ENCODE peak calls at places on chromosomes 4 and X, in ten cellular contexts. U, Z, K, W, Q, V, S, B, O and X are unnamed samples.

GRCh38 chr4:7286170-7286569 is 93.8 kb downstream of the SORCS2 start:
- DNase-seq in U (no peak), Z (no peak), K (no peak), W (no peak), Q (no peak), V (no peak), S (no peak), B (no peak), O (no peak), X (no peak)

GRCh38 chrX:31266172-31267076 is 194.6 kb upstream of the FTHL17 start:
- DNase-seq in U (peak), Z (peak), K (peak), W (no peak), Q (peak), V (peak), S (peak), B (peak), O (peak), X (peak)

GRCh38 chrX:110286126-110286525 is 31.8 kb downstream of the AMMECR1 start:
- DNase-seq in U (no peak), Z (peak), K (no peak), W (no peak), Q (peak), V (no peak), S (no peak), B (no peak), O (no peak), X (no peak)

GRCh38 chr4:39305902-39306677 is 60.1 kb downstream of the RFC1 start:
- DNase-seq in U (no peak), Z (no peak), K (no peak), W (no peak), Q (no peak), V (no peak), S (no peak), B (no peak), O (no peak), X (no peak)

GRCh38 chrX:15564981-15565579 is 35.7 kb downstream of the ACE2 start:
- DNase-seq in U (no peak), Z (peak), K (peak), W (no peak), Q (peak), V (peak), S (peak), B (peak), O (peak), X (no peak)

GRCh38 chr4:51885371-51885770 is 42.4 kb downstream of the DCUN1D4 start:
- DNase-seq in U (no peak), Z (no peak), K (no peak), W (no peak), Q (no peak), V (peak), S (no peak), B (no peak), O (no peak), X (no peak)

GRCh38 chrX:8692886-8693285 is 39.1 kb downstream of the ANOS1 start:
- DNase-seq in U (no peak), Z (no peak), K (no peak), W (no peak), Q (no peak), V (no peak), S (no peak), B (no peak), O (no peak), X (no peak)

GRCh38 chrX:108304210-108304609 is 134.0 kb downstream of the COL4A6 start:
- DNase-seq in U (no peak), Z (no peak), K (no peak), W (no peak), Q (no peak), V (peak), S (no peak), B (no peak), O (no peak), X (no peak)

GRCh38 chr4:54093609-54094240 is 6.2 kb upstream of the GSX2 start:
- DNase-seq in U (no peak), Z (no peak), K (no peak), W (no peak), Q (no peak), V (no peak), S (no peak), B (no peak), O (no peak), X (no peak)

GRCh38 chrX:110563276-110563675 is 204.6 kb downstream of the RTL9 start:
- DNase-seq in U (no peak), Z (no peak), K (no peak), W (no peak), Q (no peak), V (no peak), S (no peak), B (no peak), O (no peak), X (no peak)

GRCh38 chr4:182212211-182212761 is 30.9 kb upstream of the TENM3 start:
- DNase-seq in U (no peak), Z (no peak), K (peak), W (no peak), Q (no peak), V (no peak), S (no peak), B (peak), O (no peak), X (no peak)

DNA sequence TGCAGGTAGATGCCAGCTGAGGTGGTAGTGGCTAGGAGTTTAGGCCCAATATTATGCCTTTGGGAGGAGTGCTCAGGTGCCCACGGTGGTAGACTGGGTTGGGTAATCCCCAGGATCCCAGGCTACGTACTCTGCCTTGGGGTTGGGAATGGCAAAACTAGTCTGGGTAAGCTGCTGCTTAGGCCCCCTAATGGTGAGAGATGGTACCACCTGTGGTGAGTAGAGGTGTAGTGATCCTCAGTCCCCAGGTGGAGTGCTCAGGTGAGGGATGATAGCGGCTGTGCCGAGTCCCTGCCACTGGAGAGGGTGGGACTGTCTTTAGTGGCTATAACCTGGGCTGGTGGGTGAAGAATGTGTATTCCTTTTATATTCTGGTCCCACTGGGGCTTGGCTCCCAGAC is 75.2 kb downstream of the IL1RAPL2 start:
- DNase-seq in U (no peak), Z (no peak), K (no peak), W (no peak), Q (no peak), V (no peak), S (no peak), B (no peak), O (no peak), X (no peak)
- TF ChIP-seq CTCF in U (no peak), Z (no peak), K (no peak), W (no peak), Q (no peak), V (no peak), S (no peak), B (no peak), O (no peak), X (peak)

GRCh38 chrX:101462892-101463291 is 22.4 kb upstream of the ARMCX4 start:
- DNase-seq in U (no peak), Z (no peak), K (no peak), W (no peak), Q (no peak), V (no peak), S (peak), B (no peak), O (no peak), X (no peak)
- TF ChIP-seq CTCF in U (peak), Z (peak), K (no peak), W (no peak), Q (no peak), V (no peak), S (peak), B (no peak), O (no peak), X (peak)

GRCh38 chr4:16443504-16444088 is 217.3 kb upstream of the TAPT1 start:
- DNase-seq in U (no peak), Z (no peak), K (no peak), W (no peak), Q (no peak), V (peak), S (peak), B (no peak), O (no peak), X (no peak)

GRCh38 chr4:16439003-16439402 is 212.7 kb upstream of the TAPT1 start:
- DNase-seq in U (no peak), Z (no peak), K (no peak), W (no peak), Q (no peak), V (no peak), S (no peak), B (no peak), O (no peak), X (no peak)

GRCh38 chr4:16437836-16438235 is 211.6 kb upstream of the TAPT1 start:
- DNase-seq in U (no peak), Z (no peak), K (no peak), W (no peak), Q (no peak), V (no peak), S (no peak), B (no peak), O (no peak), X (no peak)

GRCh38 chr4:16439771-16440170 is 213.5 kb upstream of the TAPT1 start:
- DNase-seq in U (no peak), Z (no peak), K (no peak), W (no peak), Q (no peak), V (no peak), S (no peak), B (no peak), O (no peak), X (no peak)

GRCh38 chr4:16442296-16442695 is 216.0 kb upstream of the TAPT1 start:
- DNase-seq in U (no peak), Z (no peak), K (no peak), W (no peak), Q (no peak), V (no peak), S (no peak), B (no peak), O (no peak), X (no peak)
- TF ChIP-seq CTCF in U (no peak), Z (no peak), K (no peak), W (no peak), Q (no peak), V (no peak), S (no peak), B (no peak), O (no peak), X (no peak)

DNA sequence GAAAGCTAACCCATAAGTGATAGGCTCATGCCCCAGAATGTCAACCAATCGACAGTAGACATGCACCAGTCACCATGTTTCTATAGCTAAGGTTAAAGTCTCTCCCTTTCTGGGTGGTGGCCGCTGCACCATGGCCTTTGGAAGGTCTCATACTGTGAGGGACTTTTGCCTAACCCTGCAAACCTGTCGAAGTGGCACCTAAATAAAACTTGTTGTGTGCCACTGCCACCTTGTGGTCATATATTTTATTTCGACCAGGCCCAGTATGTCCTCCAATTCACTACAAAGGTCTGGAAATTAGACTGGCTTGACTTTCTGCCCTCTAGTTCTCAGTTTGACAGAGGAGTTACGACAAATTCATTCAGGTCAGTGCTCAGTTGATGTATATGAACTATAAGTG is 163.1 kb downstream of the SMARCA1 start:
- DNase-seq in U (no peak), Z (peak), K (no peak), W (peak), Q (peak), V (peak), S (peak), B (peak), O (no peak), X (no peak)
- TF ChIP-seq CTCF in U (peak), Z (peak), K (peak), W (peak), Q (no peak), V (peak), S (peak), B (peak), O (peak), X (peak)

GRCh38 chr4:11424000-11424399 is 4.7 kb downstream of the HS3ST1 start:
- DNase-seq in U (no peak), Z (no peak), K (no peak), W (no peak), Q (no peak), V (peak), S (peak), B (no peak), O (no peak), X (no peak)

GRCh38 chr4:11426716-11427115 is 2.0 kb downstream of the HS3ST1 start:
- DNase-seq in U (no peak), Z (no peak), K (no peak), W (no peak), Q (no peak), V (no peak), S (no peak), B (no peak), O (no peak), X (no peak)

GRCh38 chr4:11423465-11423864 is 5.2 kb downstream of the HS3ST1 start:
- DNase-seq in U (no peak), Z (no peak), K (no peak), W (no peak), Q (no peak), V (no peak), S (no peak), B (no peak), O (no peak), X (no peak)

GRCh38 chr4:11426003-11426402 is 2.7 kb downstream of the HS3ST1 start:
- DNase-seq in U (no peak), Z (no peak), K (no peak), W (no peak), Q (no peak), V (no peak), S (no peak), B (no peak), O (no peak), X (no peak)

GRCh38 chr4:11424896-11425295 is 3.8 kb downstream of the HS3ST1 start:
- DNase-seq in U (no peak), Z (no peak), K (no peak), W (no peak), Q (no peak), V (no peak), S (no peak), B (no peak), O (no peak), X (no peak)
- TF ChIP-seq CTCF in U (no peak), Z (no peak), K (no peak), W (no peak), Q (no peak), V (no peak), S (no peak), B (no peak), O (no peak), X (no peak)

GRCh38 chr4:128385199-128385598 is 97.6 kb upstream of the PGRMC2 start:
- DNase-seq in U (no peak), Z (no peak), K (no peak), W (no peak), Q (no peak), V (no peak), S (no peak), B (no peak), O (no peak), X (no peak)

GRCh38 chr4:128385683-128386304 is 98.2 kb upstream of the PGRMC2 start:
- DNase-seq in U (no peak), Z (no peak), K (no peak), W (no peak), Q (peak), V (peak), S (no peak), B (no peak), O (no peak), X (no peak)

GRCh38 chr4:128387600-128388351 is 100.2 kb upstream of the PGRMC2 start:
- DNase-seq in U (no peak), Z (peak), K (no peak), W (no peak), Q (no peak), V (no peak), S (no peak), B (no peak), O (no peak), X (no peak)

GRCh38 chr4:128388352-128388630 is 100.7 kb upstream of the PGRMC2 start:
- DNase-seq in U (no peak), Z (no peak), K (no peak), W (no peak), Q (peak), V (no peak), S (no peak), B (no peak), O (no peak), X (no peak)

GRCh38 chr4:128386761-128387599 is 99.4 kb upstream of the PGRMC2 start:
- DNase-seq in U (peak), Z (peak), K (peak), W (no peak), Q (peak), V (no peak), S (no peak), B (no peak), O (peak), X (no peak)
- TF ChIP-seq CTCF in U (no peak), Z (no peak), K (no peak), W (no peak), Q (no peak), V (no peak), S (no peak), B (no peak), O (no peak), X (no peak)

DNA sequence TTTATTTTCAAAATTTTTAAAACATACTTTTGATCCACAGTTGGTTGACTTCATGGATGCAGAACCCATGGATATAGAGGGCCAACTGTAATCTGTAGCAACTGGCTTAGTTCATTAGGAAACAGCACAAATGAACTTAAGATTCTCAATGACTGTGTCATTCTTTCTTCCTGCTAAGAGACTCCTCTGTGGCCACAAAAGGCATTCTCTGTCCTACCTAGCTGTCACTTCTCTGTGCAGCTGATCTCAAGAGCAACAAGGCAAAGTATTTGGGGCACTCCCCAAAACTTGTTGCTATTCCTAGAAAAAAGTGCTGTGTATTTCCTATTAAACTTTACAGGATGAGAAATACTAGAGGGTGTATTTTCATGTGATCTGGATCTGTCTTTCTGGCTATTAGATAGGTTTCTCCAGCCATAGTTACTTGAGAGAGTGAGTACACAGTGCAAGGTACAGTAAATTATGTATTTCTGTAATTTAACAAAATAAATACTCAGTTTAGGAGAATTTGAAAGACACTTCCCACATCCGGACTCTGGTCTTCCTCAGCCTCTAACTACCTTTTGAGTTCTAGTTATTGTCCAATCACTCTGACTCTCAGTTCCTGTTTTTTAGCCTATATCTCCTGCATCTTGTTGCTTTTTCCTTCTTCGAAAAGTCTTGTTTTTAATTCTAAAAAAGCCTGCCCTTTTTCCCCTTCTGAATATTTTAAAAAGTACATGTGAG is 21.8 kb downstream of the TLR2 start:
- DNase-seq in U (no peak), Z (no peak), K (no peak), W (no peak), Q (no peak), V (no peak), S (peak), B (no peak), O (no peak), X (no peak)
- TF ChIP-seq CTCF in U (no peak), Z (no peak), K (no peak), W (no peak), Q (no peak), V (no peak), S (no peak), B (no peak), O (no peak), X (no peak)

GRCh38 chrX:34893741-34894140 is 48.9 kb upstream of the FAM47B start:
- DNase-seq in U (no peak), Z (no peak), K (no peak), W (no peak), Q (no peak), V (no peak), S (peak), B (no peak), O (no peak), X (no peak)
- TF ChIP-seq CTCF in U (peak), Z (peak), K (no peak), W (no peak), Q (no peak), V (no peak), S (peak), B (no peak), O (peak), X (peak)

GRCh38 chrX:52995974-52996304 is 37.6 kb upstream of the FAM156A start:
- DNase-seq in U (no peak), Z (no peak), K (no peak), W (no peak), Q (no peak), V (no peak), S (no peak), B (no peak), O (no peak), X (peak)
- TF ChIP-seq CTCF in U (no peak), Z (no peak), K (no peak), W (peak), Q (no peak), V (no peak), S (no peak), B (no peak), O (no peak), X (no peak)

GRCh38 chr4:8340721-8341680 is 71.4 kb downstream of the HTRA3 start:
- DNase-seq in U (no peak), Z (no peak), K (no peak), W (no peak), Q (peak), V (no peak), S (no peak), B (no peak), O (peak), X (peak)

GRCh38 chr4:8341691-8342090 is 72.1 kb downstream of the HTRA3 start:
- DNase-seq in U (no peak), Z (no peak), K (no peak), W (no peak), Q (no peak), V (no peak), S (no peak), B (no peak), O (no peak), X (peak)

GRCh38 chr4:8343967-8344331 is 74.4 kb downstream of the HTRA3 start:
- DNase-seq in U (no peak), Z (no peak), K (no peak), W (no peak), Q (no peak), V (no peak), S (no peak), B (no peak), O (no peak), X (no peak)

GRCh38 chr4:8343051-8343966 is 73.8 kb downstream of the HTRA3 start:
- DNase-seq in U (no peak), Z (no peak), K (no peak), W (no peak), Q (no peak), V (no peak), S (no peak), B (no peak), O (no peak), X (peak)

DNA sequence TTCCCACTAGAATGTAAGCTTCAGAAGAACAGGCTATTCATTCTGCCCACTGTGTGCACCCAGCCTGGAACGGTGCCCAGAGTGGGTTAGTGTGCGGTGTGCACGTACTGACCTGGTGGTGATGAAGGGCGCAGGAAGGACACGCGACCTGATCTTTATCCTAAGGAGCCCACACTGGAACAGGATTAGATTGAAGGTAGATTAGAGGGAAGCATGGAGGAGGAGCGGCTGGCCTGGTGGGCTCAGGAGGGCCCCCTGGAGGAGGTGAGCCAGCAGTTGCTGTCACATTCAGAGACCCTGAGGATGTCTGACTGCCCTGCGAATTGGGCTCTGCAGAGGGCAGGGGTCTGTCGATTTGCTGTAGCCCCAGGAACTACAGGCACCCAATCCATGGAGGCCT is 73.1 kb downstream of the HTRA3 start:
- DNase-seq in U (no peak), Z (no peak), K (no peak), W (no peak), Q (no peak), V (no peak), S (no peak), B (peak), O (no peak), X (peak)
- TF ChIP-seq CTCF in U (peak), Z (no peak), K (no peak), W (no peak), Q (no peak), V (no peak), S (no peak), B (no peak), O (no peak), X (peak)